ENCODE peak calls at places on chromosome 15, in five cellular contexts. One of them, this sample, is unnamed.

GRCh38 chr15:23516866-23517265 is 48.6 kb upstream of the MKRN3 start:
- DNase-seq in HFFc6: no peak
- DNase-seq in ELF-1: no peak
- DNase-seq in H7: no peak
- DNase-seq in stimulated activated naive B cell treated with anti-CD40 and anti-IgM and Interleukin-4, amounts not matched to agents 10 μg/mL and 1 μg/mL and 100 μg/mL, for 72 hours: no peak
- DNase-seq in this sample: no peak

GRCh38 chr15:86159436-86159835 is 79.8 kb downstream of the AGBL1 start:
- DNase-seq in HFFc6: no peak
- DNase-seq in ELF-1: no peak
- DNase-seq in H7: no peak
- DNase-seq in stimulated activated naive B cell treated with anti-CD40 and anti-IgM and Interleukin-4, amounts not matched to agents 10 μg/mL and 1 μg/mL and 100 μg/mL, for 72 hours: no peak
- DNase-seq in this sample: no peak

GRCh38 chr15:71758716-71759115 is 51.6 kb upstream of the NR2E3 start:
- DNase-seq in HFFc6: no peak
- DNase-seq in ELF-1: no peak
- DNase-seq in H7: no peak
- DNase-seq in stimulated activated naive B cell treated with anti-CD40 and anti-IgM and Interleukin-4, amounts not matched to agents 10 μg/mL and 1 μg/mL and 100 μg/mL, for 72 hours: no peak
- DNase-seq in this sample: no peak

GRCh38 chr15:83118291-83118827 is 10.9 kb downstream of the TM6SF1 start:
- DNase-seq in HFFc6: no peak
- DNase-seq in ELF-1: peak; percentile 37
- DNase-seq in H7: no peak
- DNase-seq in stimulated activated naive B cell treated with anti-CD40 and anti-IgM and Interleukin-4, amounts not matched to agents 10 μg/mL and 1 μg/mL and 100 μg/mL, for 72 hours: no peak
- DNase-seq in this sample: peak; percentile 37

GRCh38 chr15:92879949-92880725 is 20.0 kb upstream of the CHD2 start:
- DNase-seq in HFFc6: no peak
- DNase-seq in ELF-1: no peak
- DNase-seq in H7: no peak
- DNase-seq in stimulated activated naive B cell treated with anti-CD40 and anti-IgM and Interleukin-4, amounts not matched to agents 10 μg/mL and 1 μg/mL and 100 μg/mL, for 72 hours: no peak
- DNase-seq in this sample: no peak

GRCh38 chr15:31871159-31871886 is 159.0 kb upstream of the CHRNA7 start:
- DNase-seq in HFFc6: no peak
- DNase-seq in ELF-1: no peak
- DNase-seq in H7: no peak
- DNase-seq in stimulated activated naive B cell treated with anti-CD40 and anti-IgM and Interleukin-4, amounts not matched to agents 10 μg/mL and 1 μg/mL and 100 μg/mL, for 72 hours: no peak
- DNase-seq in this sample: no peak

GRCh38 chr15:99130765-99131440 is 26.0 kb downstream of the SYNM start:
- DNase-seq in HFFc6: no peak
- DNase-seq in ELF-1: no peak
- DNase-seq in H7: no peak
- DNase-seq in stimulated activated naive B cell treated with anti-CD40 and anti-IgM and Interleukin-4, amounts not matched to agents 10 μg/mL and 1 μg/mL and 100 μg/mL, for 72 hours: no peak
- DNase-seq in this sample: no peak

GRCh38 chr15:70035051-70035718 is 62.5 kb downstream of the TLE3 start:
- DNase-seq in HFFc6: no peak
- DNase-seq in ELF-1: no peak
- DNase-seq in H7: no peak
- DNase-seq in stimulated activated naive B cell treated with anti-CD40 and anti-IgM and Interleukin-4, amounts not matched to agents 10 μg/mL and 1 μg/mL and 100 μg/mL, for 72 hours: no peak
- DNase-seq in this sample: no peak

GRCh38 chr15:29736745-29737023 is 85.6 kb downstream of the TJP1 start:
- DNase-seq in HFFc6: peak; percentile 22
- DNase-seq in ELF-1: peak; percentile 39
- DNase-seq in H7: no peak
- DNase-seq in stimulated activated naive B cell treated with anti-CD40 and anti-IgM and Interleukin-4, amounts not matched to agents 10 μg/mL and 1 μg/mL and 100 μg/mL, for 72 hours: no peak
- DNase-seq in this sample: peak; percentile 90

GRCh38 chr15:48862705-48863104 is 15.2 kb upstream of the EID1 start:
- DNase-seq in HFFc6: no peak
- DNase-seq in ELF-1: no peak
- DNase-seq in H7: peak; percentile 53
- DNase-seq in stimulated activated naive B cell treated with anti-CD40 and anti-IgM and Interleukin-4, amounts not matched to agents 10 μg/mL and 1 μg/mL and 100 μg/mL, for 72 hours: no peak
- DNase-seq in this sample: no peak

GRCh38 chr15:24823473-24823872 is 131.3 kb upstream of the SNRPN start:
- DNase-seq in HFFc6: no peak
- DNase-seq in ELF-1: peak; percentile 97
- DNase-seq in H7: peak; percentile 87
- DNase-seq in stimulated activated naive B cell treated with anti-CD40 and anti-IgM and Interleukin-4, amounts not matched to agents 10 μg/mL and 1 μg/mL and 100 μg/mL, for 72 hours: no peak
- DNase-seq in this sample: peak; percentile 94

GRCh38 chr15:70722266-70723123 is 40.9 kb downstream of the UACA start:
- DNase-seq in HFFc6: peak; percentile 56
- DNase-seq in ELF-1: no peak
- DNase-seq in H7: peak; percentile 41
- DNase-seq in stimulated activated naive B cell treated with anti-CD40 and anti-IgM and Interleukin-4, amounts not matched to agents 10 μg/mL and 1 μg/mL and 100 μg/mL, for 72 hours: no peak
- DNase-seq in this sample: no peak

GRCh38 chr15:86572368-86572841 is 492.7 kb downstream of the AGBL1 start:
- DNase-seq in HFFc6: no peak
- DNase-seq in ELF-1: peak; percentile 12
- DNase-seq in H7: peak; percentile 41
- DNase-seq in stimulated activated naive B cell treated with anti-CD40 and anti-IgM and Interleukin-4, amounts not matched to agents 10 μg/mL and 1 μg/mL and 100 μg/mL, for 72 hours: no peak
- DNase-seq in this sample: no peak

GRCh38 chr15:97023131-97023844 is 692.8 kb downstream of the NR2F2 start:
- DNase-seq in HFFc6: no peak
- DNase-seq in ELF-1: no peak
- DNase-seq in H7: no peak
- DNase-seq in stimulated activated naive B cell treated with anti-CD40 and anti-IgM and Interleukin-4, amounts not matched to agents 10 μg/mL and 1 μg/mL and 100 μg/mL, for 72 hours: no peak
- DNase-seq in this sample: no peak

GRCh38 chr15:43522247-43522646 is 4.8 kb downstream of the MAP1A start:
- DNase-seq in HFFc6: no peak
- DNase-seq in ELF-1: no peak
- DNase-seq in H7: no peak
- DNase-seq in stimulated activated naive B cell treated with anti-CD40 and anti-IgM and Interleukin-4, amounts not matched to agents 10 μg/mL and 1 μg/mL and 100 μg/mL, for 72 hours: no peak
- DNase-seq in this sample: no peak

GRCh38 chr15:87145686-87146085 is 1066.0 kb downstream of the AGBL1 start:
- DNase-seq in HFFc6: no peak
- DNase-seq in ELF-1: no peak
- DNase-seq in H7: no peak
- DNase-seq in stimulated activated naive B cell treated with anti-CD40 and anti-IgM and Interleukin-4, amounts not matched to agents 10 μg/mL and 1 μg/mL and 100 μg/mL, for 72 hours: no peak
- DNase-seq in this sample: no peak

GRCh38 chr15:58139631-58140522 is 1.7 kb downstream of the AQP9 start:
- DNase-seq in HFFc6: peak; percentile 37
- DNase-seq in ELF-1: no peak
- DNase-seq in H7: no peak
- DNase-seq in stimulated activated naive B cell treated with anti-CD40 and anti-IgM and Interleukin-4, amounts not matched to agents 10 μg/mL and 1 μg/mL and 100 μg/mL, for 72 hours: no peak
- DNase-seq in this sample: no peak

GRCh38 chr15:58348095-58348812 is 83.5 kb upstream of the LIPC start:
- DNase-seq in HFFc6: no peak
- DNase-seq in ELF-1: no peak
- DNase-seq in H7: no peak
- DNase-seq in stimulated activated naive B cell treated with anti-CD40 and anti-IgM and Interleukin-4, amounts not matched to agents 10 μg/mL and 1 μg/mL and 100 μg/mL, for 72 hours: no peak
- DNase-seq in this sample: no peak

GRCh38 chr15:58346361-58346760 is 85.4 kb upstream of the LIPC start:
- DNase-seq in HFFc6: peak; percentile 43
- DNase-seq in ELF-1: peak; percentile 90
- DNase-seq in H7: peak; percentile 20
- DNase-seq in stimulated activated naive B cell treated with anti-CD40 and anti-IgM and Interleukin-4, amounts not matched to agents 10 μg/mL and 1 μg/mL and 100 μg/mL, for 72 hours: no peak
- DNase-seq in this sample: peak; percentile 76

GRCh38 chr15:65646486-65646885 is 24.7 kb downstream of the SLC24A1 start:
- DNase-seq in HFFc6: peak; percentile 35
- DNase-seq in ELF-1: no peak
- DNase-seq in H7: no peak
- DNase-seq in stimulated activated naive B cell treated with anti-CD40 and anti-IgM and Interleukin-4, amounts not matched to agents 10 μg/mL and 1 μg/mL and 100 μg/mL, for 72 hours: no peak
- DNase-seq in this sample: no peak

GRCh38 chr15:62771234-62771633 is 271.3 kb upstream of the TPM1 start:
- DNase-seq in HFFc6: no peak
- DNase-seq in ELF-1: no peak
- DNase-seq in H7: no peak
- DNase-seq in stimulated activated naive B cell treated with anti-CD40 and anti-IgM and Interleukin-4, amounts not matched to agents 10 μg/mL and 1 μg/mL and 100 μg/mL, for 72 hours: no peak
- DNase-seq in this sample: no peak

GRCh38 chr15:53378096-53378620 is 381.3 kb downstream of the WDR72 start:
- DNase-seq in HFFc6: no peak
- DNase-seq in ELF-1: no peak
- DNase-seq in H7: no peak
- DNase-seq in stimulated activated naive B cell treated with anti-CD40 and anti-IgM and Interleukin-4, amounts not matched to agents 10 μg/mL and 1 μg/mL and 100 μg/mL, for 72 hours: no peak
- DNase-seq in this sample: no peak

GRCh38 chr15:98647026-98647773 is 1.1 kb upstream of the IGF1R start:
- DNase-seq in HFFc6: peak; percentile 62
- DNase-seq in ELF-1: peak; percentile 77
- DNase-seq in H7: peak; percentile 94
- DNase-seq in stimulated activated naive B cell treated with anti-CD40 and anti-IgM and Interleukin-4, amounts not matched to agents 10 μg/mL and 1 μg/mL and 100 μg/mL, for 72 hours: peak; percentile 54
- DNase-seq in this sample: peak; percentile 90

GRCh38 chr15:67137951-67138935 is 72.8 kb downstream of the SMAD3 start:
- DNase-seq in HFFc6: no peak
- DNase-seq in ELF-1: peak; percentile 55
- DNase-seq in H7: peak; percentile 60
- DNase-seq in stimulated activated naive B cell treated with anti-CD40 and anti-IgM and Interleukin-4, amounts not matched to agents 10 μg/mL and 1 μg/mL and 100 μg/mL, for 72 hours: no peak
- DNase-seq in this sample: peak; percentile 73